ENCODE peak calls at places on chromosomes 3 and 15, in eight cellular contexts. K is HFFc6, F is cardiac fibroblast, C is uterus, J is AG10803, D is cardiac muscle cell, Z is fibroblast of the aortic adventitia, E is tibial artery. R is an unnamed sample.

GRCh38 chr3:138459619-138460535 is 25.5 kb downstream of the ESYT3 start:
- DNase-seq in K (no peak), Z (no peak), D (no peak), C (no peak), E (peak), J (no peak), F (no peak), R (no peak)

GRCh38 chr3:154967090-154967489 is 113.0 kb upstream of the MME start:
- DNase-seq in K (peak), Z (peak), C (no peak), J (peak), D (no peak), F (no peak), E (no peak), R (no peak)

GRCh38 chr3:32045091-32045964 is 61.1 kb upstream of the GPD1L start:
- DNase-seq in C (peak), E (no peak), K (peak), D (peak), Z (peak), F (peak), J (peak), R (no peak)

GRCh38 chr3:57967590-57967989 is 40.6 kb upstream of the FLNB start:
- DNase-seq in J (no peak), K (no peak), Z (no peak), D (no peak), E (no peak), C (no peak), F (no peak), R (no peak)

GRCh38 chr3:143956858-143957257 is 14.8 kb upstream of the DIPK2A start:
- DNase-seq in C (no peak), J (peak), K (no peak), D (no peak), E (no peak), Z (no peak), F (no peak), R (no peak)

GRCh38 chr15:72740202-72740601 is 43.4 kb downstream of the ADPGK start:
- DNase-seq in C (no peak), J (no peak), K (no peak), E (no peak), F (no peak), Z (no peak), D (no peak), R (no peak)

GRCh38 chr3:174198199-174198598 is 660.9 kb upstream of the NAALADL2 start:
- DNase-seq in J (no peak), Z (peak), F (peak), D (peak), K (peak), E (no peak), C (no peak), R (no peak)

GRCh38 chr3:37163262-37164020 is 10.9 kb downstream of the LRRFIP2 start:
- DNase-seq in E (no peak), F (peak), C (no peak), J (peak), Z (peak), D (peak), K (peak), R (peak)

GRCh38 chr3:36124118-36124796 is 256.0 kb upstream of the STAC start:
- DNase-seq in E (no peak), J (peak), Z (peak), C (no peak), F (peak), K (no peak), D (peak), R (peak)

GRCh38 chr3:76986876-76987513 is 52.9 kb upstream of the ROBO2 start:
- DNase-seq in E (no peak), D (no peak), Z (no peak), J (no peak), C (no peak), K (no peak), F (no peak), R (no peak)

GRCh38 chr3:191775451-191776233 is 314.7 kb downstream of the PYDC2 start:
- DNase-seq in K (peak), J (peak), E (no peak), F (no peak), C (no peak), Z (peak), D (no peak), R (no peak)

GRCh38 chr3:45943207-45943846 is at the start of gene CXCR6:
- DNase-seq in K (peak), Z (peak), J (no peak), D (no peak), E (peak), F (no peak), C (no peak), R (no peak)

GRCh38 chr15:90552929-90553211 is 23.1 kb downstream of the CRTC3 start:
- DNase-seq in J (no peak), K (no peak), D (no peak), F (no peak), Z (no peak), E (no peak), C (no peak), R (no peak)

GRCh38 chr15:72771329-72771725 is 12.2 kb downstream of the ADPGK start:
- DNase-seq in F (no peak), E (no peak), J (no peak), K (no peak), Z (no peak), C (no peak), D (no peak), R (no peak)

GRCh38 chr15:39213385-39213840 is 367.5 kb upstream of the THBS1 start:
- DNase-seq in F (peak), K (peak), J (peak), Z (peak), E (no peak), C (no peak), D (peak), R (no peak)

GRCh38 chr3:154886437-154886836 is 193.7 kb upstream of the MME start:
- DNase-seq in J (peak), F (peak), Z (peak), E (no peak), K (peak), C (no peak), D (peak), R (no peak)

GRCh38 chr15:90560229-90560771 is 30.6 kb downstream of the CRTC3 start:
- DNase-seq in C (peak), K (peak), J (peak), D (peak), E (peak), F (peak), Z (peak), R (no peak)

GRCh38 chr3:50246517-50246954 is 10.5 kb downstream of the GNAI2 start:
- DNase-seq in D (peak), E (no peak), Z (peak), F (peak), C (peak), K (peak), J (peak), R (peak)

GRCh38 chr15:61016087-61016486 is 213.0 kb downstream of the RORA start:
- DNase-seq in E (no peak), F (no peak), Z (no peak), K (no peak), J (no peak), C (no peak), D (no peak), R (no peak)

GRCh38 chr15:61008915-61009314 is 220.2 kb downstream of the RORA start:
- DNase-seq in Z (no peak), D (no peak), K (no peak), F (no peak), E (no peak), C (no peak), J (no peak), R (no peak)

GRCh38 chr15:61013146-61013545 is 216.0 kb downstream of the RORA start:
- DNase-seq in Z (no peak), J (no peak), F (no peak), D (no peak), E (no peak), K (no peak), C (no peak), R (no peak)

GRCh38 chr15:61011576-61012336 is 217.3 kb downstream of the RORA start:
- DNase-seq in F (no peak), D (no peak), Z (no peak), C (no peak), E (no peak), J (no peak), K (no peak), R (no peak)
- TF ChIP-seq CTCF in F (no peak), D (no peak), Z (no peak), C (no peak), E (no peak), J (no peak), K (no peak), R (no peak)

DNA sequence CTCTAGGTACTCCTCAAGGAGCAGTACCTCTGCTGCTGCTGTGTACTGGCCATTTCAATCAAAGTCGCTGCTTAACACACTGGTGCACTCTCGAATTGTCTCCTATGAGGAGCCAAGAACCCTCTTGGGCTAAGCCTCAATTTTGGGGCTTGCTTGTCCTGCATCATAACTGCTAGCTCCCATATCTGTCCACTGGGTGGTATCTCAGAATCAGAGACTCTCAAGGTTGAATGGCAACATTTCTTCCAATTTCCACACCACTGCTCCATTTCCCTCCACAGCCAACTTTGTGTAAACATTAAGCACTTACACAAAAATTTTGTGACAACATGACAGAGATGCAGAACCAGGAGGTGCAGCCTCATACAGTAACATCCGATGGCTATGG is 82.4 kb downstream of the XXYLT1 start:
- DNase-seq in C (no peak), Z (peak), K (peak), J (no peak), F (no peak), E (no peak), D (no peak), R (no peak)
- TF ChIP-seq CTCF in C (no peak), Z (peak), K (peak), J (peak), F (peak), E (no peak), D (peak), R (no peak)

DNA sequence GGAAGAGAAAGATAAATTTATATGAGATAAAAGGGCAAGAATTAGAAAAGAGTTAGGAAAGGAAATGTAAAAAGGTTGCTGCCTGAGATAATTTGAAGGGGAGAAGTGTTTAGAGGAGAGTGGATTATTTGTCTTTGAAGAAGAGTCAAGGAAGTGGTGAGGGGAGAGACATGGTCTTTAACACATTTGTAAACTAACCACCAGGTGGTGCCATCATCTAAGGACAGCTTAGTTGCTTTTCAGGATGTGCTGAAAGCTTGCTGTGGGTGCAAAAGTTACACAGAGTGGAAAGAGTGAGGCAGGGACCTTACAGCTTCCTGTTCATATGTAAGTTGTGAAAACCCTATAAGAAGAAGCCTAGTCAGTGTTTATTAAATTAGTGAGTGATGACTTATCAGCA is 114.1 kb upstream of the DNAJC19 start:
- DNase-seq in Z (no peak), K (no peak), E (no peak), J (no peak), F (no peak), C (no peak), D (no peak), R (peak)
- TF ChIP-seq CTCF in Z (no peak), K (peak), E (no peak), J (no peak), F (no peak), C (no peak), D (no peak), R (peak)

GRCh38 chr3:133998691-133999241 is 31.0 kb downstream of the SLCO2A1 start:
- DNase-seq in J (no peak), K (no peak), E (no peak), F (no peak), Z (no peak), C (no peak), D (no peak), R (no peak)
- TF ChIP-seq CTCF in J (no peak), K (no peak), E (no peak), F (no peak), Z (no peak), C (no peak), D (no peak), R (no peak)

DNA sequence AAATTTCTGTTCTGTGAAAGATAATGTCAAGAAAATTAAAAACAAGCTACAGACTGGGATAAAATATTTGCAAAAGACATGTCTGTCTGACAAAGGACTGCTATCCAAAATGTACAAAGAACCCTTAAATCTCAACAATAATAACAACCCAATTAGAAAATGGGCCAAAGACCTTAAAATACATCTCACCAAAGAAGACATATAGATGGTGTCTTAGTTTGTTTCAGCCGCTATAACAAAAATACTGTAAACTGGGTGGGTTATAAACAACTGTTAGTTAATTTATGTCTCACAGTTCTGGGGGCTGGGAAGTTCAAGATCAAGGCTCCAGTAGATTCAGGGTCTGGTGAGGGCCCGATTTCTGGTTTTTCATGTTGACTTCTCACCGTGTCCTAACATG is 106.2 kb upstream of the AGTR1 start:
- DNase-seq in Z (no peak), F (no peak), D (no peak), E (no peak), J (no peak), C (no peak), K (no peak), R (no peak)
- TF ChIP-seq CTCF in Z (no peak), F (no peak), D (no peak), E (no peak), J (no peak), C (no peak), K (no peak), R (no peak)